ENCODE peak calls at places on chromosome 10, in six cellular contexts. C is cardiac fibroblast, Y is brain microvascular endothelial cell, W is skeletal muscle cell, H is ovary, O is epithelial cell of esophagus. E is an unnamed sample.

GRCh38 chr10:108783897-108784296 is 1139.4 kb downstream of the XPNPEP1 start:
- DNase-seq in C (peak; percentile 46), O (peak; percentile 52), H (no peak), W (no peak), Y (peak; percentile 0), E (no peak)

GRCh38 chr10:50613726-50614443 is 9.9 kb downstream of the SGMS1 start:
- DNase-seq in W (no peak), Y (no peak), C (no peak), O (no peak), H (no peak), E (no peak)

GRCh38 chr10:20885678-20886077 is 11.4 kb downstream of the NEBL start:
- DNase-seq in H (no peak), C (peak; percentile 13), Y (no peak), O (peak; percentile 90), W (no peak), E (no peak)

GRCh38 chr10:66180651-66181318 is 745.1 kb upstream of the LRRTM3 start:
- DNase-seq in Y (peak; percentile 45), W (peak; percentile 10), H (no peak), O (peak; percentile 65), C (peak; percentile 76), E (peak; percentile 7)

GRCh38 chr10:11796439-11796838 is 26.7 kb upstream of the PROSER2 start:
- DNase-seq in H (no peak), C (peak; percentile 12), W (no peak), Y (no peak), O (no peak), E (no peak)

GRCh38 chr10:89518876-89519842 is 16.2 kb downstream of the SLC16A12 start:
- DNase-seq in O (peak; percentile 52), Y (peak; percentile 91), W (peak; percentile 100), H (no peak), C (peak; percentile 91), E (peak; percentile 93)

GRCh38 chr10:16832351-16833080 is 15.3 kb upstream of the RSU1 start:
- DNase-seq in Y (peak; percentile 95), W (peak; percentile 84), O (peak; percentile 87), H (no peak), C (peak; percentile 93), E (peak; percentile 84)

GRCh38 chr10:89644691-89644966 is 413 bp downstream of the PANK1 start:
- DNase-seq in H (no peak), C (no peak), O (no peak), W (no peak), Y (no peak), E (no peak)

GRCh38 chr10:92810934-92811532 is 37.3 kb upstream of the EXOC6 start:
- DNase-seq in W (no peak), H (no peak), C (no peak), Y (no peak), O (no peak), E (no peak)

GRCh38 chr10:63522129-63522687 is 1.0 kb downstream of the REEP3 start:
- DNase-seq in Y (no peak), C (peak; percentile 31), H (no peak), O (peak; percentile 22), W (no peak), E (no peak)

GRCh38 chr10:65518379-65518778 is 1407.5 kb upstream of the LRRTM3 start:
- DNase-seq in Y (peak; percentile 75), H (no peak), C (no peak), O (peak; percentile 5), W (no peak), E (no peak)

GRCh38 chr10:11488126-11488525 is 123.3 kb downstream of the USP6NL start:
- DNase-seq in Y (no peak), W (no peak), H (no peak), C (peak; percentile 5), O (no peak), E (no peak)

GRCh38 chr10:71889388-71889987 is 38.4 kb upstream of the PSAP start:
- DNase-seq in H (no peak), O (peak; percentile 24), Y (no peak), C (no peak), W (no peak), E (no peak)

GRCh38 chr10:85851300-85851699 is 515.3 kb downstream of the GRID1 start:
- DNase-seq in W (peak; percentile 19), O (peak; percentile 81), Y (peak; percentile 56), C (peak; percentile 14), H (no peak), E (no peak)

GRCh38 chr10:31320598-31321211 is 1.7 kb downstream of the ZEB1 start:
- DNase-seq in H (peak; percentile 53), C (peak; percentile 63), O (peak; percentile 28), Y (peak; percentile 17), W (no peak), E (no peak)

GRCh38 chr10:116773306-116773705 is 30.9 kb upstream of the HSPA12A start:
- DNase-seq in Y (no peak), H (no peak), W (no peak), O (no peak), C (no peak), E (no peak)

GRCh38 chr10:76086571-76087260 is 655.3 kb downstream of the LRMDA start:
- DNase-seq in W (peak; percentile 93), C (peak; percentile 85), H (peak; percentile 77), Y (peak; percentile 65), O (peak; percentile 54), E (no peak)

GRCh38 chr10:101939273-101939635 is 95.7 kb upstream of the KCNIP2 start:
- DNase-seq in W (peak; percentile 86), C (peak; percentile 85), Y (peak; percentile 91), H (no peak), O (peak; percentile 93), E (peak; percentile 85)

GRCh38 chr10:112307631-112308502 is 24.7 kb downstream of the TECTB start:
- DNase-seq in W (no peak), O (peak; percentile 60), C (peak; percentile 20), H (no peak), Y (peak; percentile 9), E (peak; percentile 9)

GRCh38 chr10:119395287-119396007 is 147.1 kb downstream of the RGS10 start:
- DNase-seq in O (no peak), Y (peak; percentile 37), W (no peak), C (peak; percentile 84), H (no peak), E (no peak)

GRCh38 chr10:104120061-104120460 is 1.9 kb upstream of the SFR1 start:
- DNase-seq in O (peak; percentile 79), C (peak; percentile 27), W (no peak), Y (no peak), H (no peak), E (no peak)

GRCh38 chr10:102230264-102230860 is 4.3 kb downstream of the ELOVL3 start:
- DNase-seq in H (peak; percentile 56), W (no peak), O (peak; percentile 58), C (peak; percentile 73), Y (peak; percentile 55), E (no peak)

GRCh38 chr10:1434912-1435692 is 302.2 kb downstream of the ADARB2 start:
- DNase-seq in H (no peak), C (no peak), Y (no peak), O (no peak), W (no peak), E (no peak)

GRCh38 chr10:27482984-27483956 is 20.8 kb upstream of the RAB18 start:
- DNase-seq in H (no peak), O (peak; percentile 97), W (no peak), C (no peak), Y (peak; percentile 1), E (no peak)

GRCh38 chr10:123140164-123140982 is 4.6 kb downstream of the HMX3 start:
- DNase-seq in H (no peak), C (no peak), W (no peak), O (no peak), Y (no peak), E (no peak)

GRCh38 chr10:46002916-46003693 is 27.3 kb downstream of the NCOA4 start:
- DNase-seq in C (no peak), Y (no peak), W (no peak), O (no peak), H (no peak), E (no peak)

GRCh38 chr10:74333174-74333573 is 182.2 kb downstream of the ADK start:
- DNase-seq in W (peak; percentile 41), H (no peak), C (peak; percentile 11), Y (no peak), O (no peak), E (peak; percentile 72)

DNA sequence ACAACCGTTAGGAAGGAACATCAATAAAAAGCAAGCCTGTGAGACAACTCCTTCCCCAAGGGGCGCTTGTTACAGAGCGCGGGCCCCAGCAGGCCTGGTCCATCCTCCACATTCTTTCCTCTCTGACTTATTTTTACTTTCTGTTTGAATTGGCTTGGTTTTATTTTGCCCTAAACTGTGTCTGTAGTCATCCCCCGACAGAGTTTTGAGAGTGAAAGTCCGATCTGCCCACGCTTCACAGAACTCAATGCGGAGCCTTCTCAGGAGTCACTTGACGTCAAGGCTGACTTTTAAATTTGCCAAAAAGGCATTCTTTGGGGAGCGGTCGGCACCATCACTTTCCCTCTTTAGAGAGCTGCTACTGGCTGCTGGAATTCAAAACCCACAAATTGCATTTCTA is 150.1 kb upstream of the KLF6 start:
- DNase-seq in W (peak; percentile 27), Y (peak; percentile 92), C (peak; percentile 90), H (peak; percentile 68), O (peak; percentile 56), E (no peak)
- H3K4me3 ChIP-seq in W (no peak overlapping the region), Y (peak overlapping the region; percentile 36), C (peak overlapping the region; percentile 5), H (peak overlapping the region; percentile 32), O (peak overlapping the region; percentile 21), E (no peak overlapping the region)

DNA sequence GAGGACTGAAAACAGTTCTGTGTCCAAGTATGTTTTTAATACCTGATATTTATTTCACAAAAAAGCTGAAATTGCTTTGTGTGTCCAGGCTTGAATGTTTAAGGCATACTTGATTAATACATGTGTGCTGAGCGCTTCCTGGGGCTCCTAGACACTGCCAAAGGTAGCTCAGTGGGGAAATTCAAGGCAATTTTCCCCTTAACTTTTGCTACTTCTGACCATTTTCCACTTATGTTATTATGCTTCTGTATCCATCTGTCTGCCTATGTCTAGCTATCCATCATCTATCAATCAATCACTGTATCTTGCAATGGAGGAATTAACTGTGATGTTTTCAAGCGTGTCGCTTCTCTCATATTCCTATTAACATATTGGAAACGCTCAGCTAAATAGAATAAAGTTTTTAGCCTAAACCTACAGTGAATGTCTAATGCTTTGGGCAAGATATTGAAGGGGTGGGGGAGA is 34.6 kb downstream of the KLF6 start:
- DNase-seq in W (no peak), C (no peak), O (no peak), H (no peak), Y (no peak), E (no peak)
- H3K4me3 ChIP-seq in W (no peak overlapping the region), C (no peak overlapping the region), O (no peak overlapping the region), H (no peak overlapping the region), Y (no peak overlapping the region), E (no peak overlapping the region)

GRCh38 chr10:14660872-14661271 is 113.8 kb downstream of the FAM107B start:
- DNase-seq in W (no peak), H (no peak), Y (no peak), C (no peak), O (no peak), E (no peak)

GRCh38 chr10:14661818-14662217 is 112.9 kb downstream of the FAM107B start:
- DNase-seq in Y (no peak), O (no peak), H (no peak), C (no peak), W (no peak), E (no peak)

GRCh38 chr10:14656052-14656451 is 118.6 kb downstream of the FAM107B start:
- DNase-seq in Y (no peak), C (no peak), W (no peak), H (no peak), O (no peak), E (no peak)

GRCh38 chr10:14659626-14660196 is 115.0 kb downstream of the FAM107B start:
- DNase-seq in Y (no peak), W (no peak), O (no peak), C (no peak), H (no peak), E (no peak)

GRCh38 chr10:14658331-14659122 is 116.2 kb downstream of the FAM107B start:
- DNase-seq in Y (peak; percentile 73), C (peak; percentile 19), H (no peak), W (no peak), O (peak; percentile 87), E (peak; percentile 17)
- H3K4me3 ChIP-seq in Y (no peak overlapping the region), C (no peak overlapping the region), H (no peak overlapping the region), W (no peak overlapping the region), O (no peak overlapping the region), E (no peak overlapping the region)

GRCh38 chr10:68684413-68684812 is 36.6 kb upstream of the CCAR1 start:
- DNase-seq in Y (no peak), H (no peak), C (no peak), O (no peak), W (no peak), E (no peak)
- H3K4me3 ChIP-seq in Y (no peak overlapping the region), H (no peak overlapping the region), C (no peak overlapping the region), O (no peak overlapping the region), W (no peak overlapping the region), E (no peak overlapping the region)

E was measured in AG04449.